ENCODE peak calls at places on chromosomes 3 and 15, in ten cellular contexts. One of them, this sample, is unnamed.

GRCh38 chr3:105473521-105474223 is 107.0 kb downstream of the ALCAM start:
- DNase-seq in stimulated activated CD4-positive, alpha-beta T cell treated with anti-CD3 and anti-CD28 coated beads, Interleukin-4, amount 100 ng/mL, for 48 hours: no peak
- DNase-seq in upper lobe of right lung: no peak
- DNase-seq in esophagus squamous epithelium: no peak
- DNase-seq in AG09319: peak; percentile 24
- DNase-seq in GM12891: no peak
- DNase-seq in fibroblast of gingiva: peak; percentile 55
- DNase-seq in anterior cingulate cortex: no peak
- DNase-seq in NCI-H1105 treated with DMSO at 0.1 percent for 48 hours: no peak
- DNase-seq in NCI-H774: no peak
- DNase-seq in this sample: no peak

GRCh38 chr3:171847133-171847532 is 4.0 kb downstream of the TMEM212 start:
- DNase-seq in NCI-H774: no peak
- DNase-seq in upper lobe of right lung: no peak
- DNase-seq in esophagus squamous epithelium: no peak
- DNase-seq in AG09319: no peak
- DNase-seq in anterior cingulate cortex: no peak
- DNase-seq in stimulated activated CD4-positive, alpha-beta T cell treated with anti-CD3 and anti-CD28 coated beads, Interleukin-4, amount 100 ng/mL, for 48 hours: no peak
- DNase-seq in NCI-H1105 treated with DMSO at 0.1 percent for 48 hours: no peak
- DNase-seq in fibroblast of gingiva: no peak
- DNase-seq in GM12891: no peak
- DNase-seq in this sample: no peak

GRCh38 chr15:99211926-99212325 is 37.5 kb downstream of the TTC23 start:
- DNase-seq in esophagus squamous epithelium: no peak
- DNase-seq in NCI-H774: no peak
- DNase-seq in NCI-H1105 treated with DMSO at 0.1 percent for 48 hours: no peak
- DNase-seq in stimulated activated CD4-positive, alpha-beta T cell treated with anti-CD3 and anti-CD28 coated beads, Interleukin-4, amount 100 ng/mL, for 48 hours: no peak
- DNase-seq in GM12891: no peak
- DNase-seq in fibroblast of gingiva: peak; percentile 63
- DNase-seq in upper lobe of right lung: no peak
- DNase-seq in anterior cingulate cortex: no peak
- DNase-seq in AG09319: no peak
- DNase-seq in this sample: no peak

GRCh38 chr3:115788921-115789470 is 165.7 kb downstream of the GAP43 start:
- DNase-seq in anterior cingulate cortex: no peak
- DNase-seq in upper lobe of right lung: no peak
- DNase-seq in NCI-H1105 treated with DMSO at 0.1 percent for 48 hours: no peak
- DNase-seq in esophagus squamous epithelium: no peak
- DNase-seq in AG09319: peak; percentile 60
- DNase-seq in GM12891: no peak
- DNase-seq in fibroblast of gingiva: peak; percentile 81
- DNase-seq in stimulated activated CD4-positive, alpha-beta T cell treated with anti-CD3 and anti-CD28 coated beads, Interleukin-4, amount 100 ng/mL, for 48 hours: no peak
- DNase-seq in NCI-H774: no peak
- DNase-seq in this sample: no peak

GRCh38 chr3:38646062-38646461 is 3.4 kb downstream of the SCN5A start:
- DNase-seq in fibroblast of gingiva: no peak
- DNase-seq in esophagus squamous epithelium: no peak
- DNase-seq in upper lobe of right lung: no peak
- DNase-seq in GM12891: no peak
- DNase-seq in NCI-H774: no peak
- DNase-seq in NCI-H1105 treated with DMSO at 0.1 percent for 48 hours: no peak
- DNase-seq in anterior cingulate cortex: no peak
- DNase-seq in stimulated activated CD4-positive, alpha-beta T cell treated with anti-CD3 and anti-CD28 coated beads, Interleukin-4, amount 100 ng/mL, for 48 hours: no peak
- DNase-seq in AG09319: no peak
- DNase-seq in this sample: no peak

GRCh38 chr3:58325525-58325992 is 7.1 kb upstream of the PXK start:
- DNase-seq in upper lobe of right lung: no peak
- DNase-seq in NCI-H774: no peak
- DNase-seq in AG09319: no peak
- DNase-seq in stimulated activated CD4-positive, alpha-beta T cell treated with anti-CD3 and anti-CD28 coated beads, Interleukin-4, amount 100 ng/mL, for 48 hours: no peak
- DNase-seq in anterior cingulate cortex: no peak
- DNase-seq in GM12891: no peak
- DNase-seq in NCI-H1105 treated with DMSO at 0.1 percent for 48 hours: no peak
- DNase-seq in esophagus squamous epithelium: no peak
- DNase-seq in fibroblast of gingiva: no peak
- DNase-seq in this sample: no peak

GRCh38 chr3:196198771-196199753 is 12.1 kb downstream of the ZDHHC19 start:
- DNase-seq in fibroblast of gingiva: no peak
- DNase-seq in esophagus squamous epithelium: no peak
- DNase-seq in NCI-H774: peak; percentile 15
- DNase-seq in stimulated activated CD4-positive, alpha-beta T cell treated with anti-CD3 and anti-CD28 coated beads, Interleukin-4, amount 100 ng/mL, for 48 hours: no peak
- DNase-seq in GM12891: no peak
- DNase-seq in NCI-H1105 treated with DMSO at 0.1 percent for 48 hours: no peak
- DNase-seq in anterior cingulate cortex: no peak
- DNase-seq in AG09319: no peak
- DNase-seq in upper lobe of right lung: no peak
- DNase-seq in this sample: no peak

GRCh38 chr3:36701903-36702374 is 62.4 kb downstream of the DCLK3 start:
- DNase-seq in fibroblast of gingiva: peak; percentile 70
- DNase-seq in GM12891: no peak
- DNase-seq in anterior cingulate cortex: no peak
- DNase-seq in AG09319: peak; percentile 35
- DNase-seq in NCI-H1105 treated with DMSO at 0.1 percent for 48 hours: no peak
- DNase-seq in esophagus squamous epithelium: no peak
- DNase-seq in upper lobe of right lung: no peak
- DNase-seq in NCI-H774: no peak
- DNase-seq in stimulated activated CD4-positive, alpha-beta T cell treated with anti-CD3 and anti-CD28 coated beads, Interleukin-4, amount 100 ng/mL, for 48 hours: no peak
- DNase-seq in this sample: no peak

GRCh38 chr3:22960326-22960984 is 242.7 kb upstream of the UBE2E2 start:
- DNase-seq in NCI-H774: peak; percentile 47
- DNase-seq in upper lobe of right lung: no peak
- DNase-seq in fibroblast of gingiva: peak; percentile 6
- DNase-seq in esophagus squamous epithelium: no peak
- DNase-seq in NCI-H1105 treated with DMSO at 0.1 percent for 48 hours: peak; percentile 37
- DNase-seq in anterior cingulate cortex: no peak
- DNase-seq in stimulated activated CD4-positive, alpha-beta T cell treated with anti-CD3 and anti-CD28 coated beads, Interleukin-4, amount 100 ng/mL, for 48 hours: no peak
- DNase-seq in GM12891: no peak
- DNase-seq in AG09319: no peak
- DNase-seq in this sample: peak; percentile 24

GRCh38 chr3:54374214-54374855 is 252.0 kb downstream of the CACNA2D3 start:
- DNase-seq in stimulated activated CD4-positive, alpha-beta T cell treated with anti-CD3 and anti-CD28 coated beads, Interleukin-4, amount 100 ng/mL, for 48 hours: no peak
- DNase-seq in esophagus squamous epithelium: no peak
- DNase-seq in NCI-H774: peak; percentile 7
- DNase-seq in GM12891: peak; percentile 4
- DNase-seq in NCI-H1105 treated with DMSO at 0.1 percent for 48 hours: peak; percentile 2
- DNase-seq in upper lobe of right lung: no peak
- DNase-seq in fibroblast of gingiva: no peak
- DNase-seq in AG09319: no peak
- DNase-seq in anterior cingulate cortex: no peak
- DNase-seq in this sample: no peak

GRCh38 chr15:49855917-49856637 is 235.2 kb downstream of the DTWD1 start:
- DNase-seq in fibroblast of gingiva: peak; percentile 99
- DNase-seq in upper lobe of right lung: no peak
- DNase-seq in stimulated activated CD4-positive, alpha-beta T cell treated with anti-CD3 and anti-CD28 coated beads, Interleukin-4, amount 100 ng/mL, for 48 hours: no peak
- DNase-seq in anterior cingulate cortex: no peak
- DNase-seq in esophagus squamous epithelium: no peak
- DNase-seq in GM12891: no peak
- DNase-seq in NCI-H774: no peak
- DNase-seq in NCI-H1105 treated with DMSO at 0.1 percent for 48 hours: no peak
- DNase-seq in AG09319: peak; percentile 98
- DNase-seq in this sample: no peak

GRCh38 chr15:39851505-39852082 is 68.5 kb downstream of the GPR176 start:
- DNase-seq in anterior cingulate cortex: no peak
- DNase-seq in NCI-H1105 treated with DMSO at 0.1 percent for 48 hours: no peak
- DNase-seq in NCI-H774: no peak
- DNase-seq in stimulated activated CD4-positive, alpha-beta T cell treated with anti-CD3 and anti-CD28 coated beads, Interleukin-4, amount 100 ng/mL, for 48 hours: no peak
- DNase-seq in GM12891: no peak
- DNase-seq in upper lobe of right lung: no peak
- DNase-seq in esophagus squamous epithelium: no peak
- DNase-seq in AG09319: no peak
- DNase-seq in fibroblast of gingiva: no peak
- DNase-seq in this sample: no peak

GRCh38 chr15:95884276-95884675 is 446.2 kb upstream of the NR2F2 start:
- DNase-seq in upper lobe of right lung: no peak
- DNase-seq in NCI-H774: no peak
- DNase-seq in GM12891: no peak
- DNase-seq in AG09319: no peak
- DNase-seq in fibroblast of gingiva: peak; percentile 73
- DNase-seq in stimulated activated CD4-positive, alpha-beta T cell treated with anti-CD3 and anti-CD28 coated beads, Interleukin-4, amount 100 ng/mL, for 48 hours: no peak
- DNase-seq in esophagus squamous epithelium: no peak
- DNase-seq in anterior cingulate cortex: no peak
- DNase-seq in NCI-H1105 treated with DMSO at 0.1 percent for 48 hours: no peak
- DNase-seq in this sample: no peak

GRCh38 chr3:120498947-120499346 is 48.2 kb upstream of the FSTL1 start:
- DNase-seq in NCI-H1105 treated with DMSO at 0.1 percent for 48 hours: no peak
- DNase-seq in GM12891: no peak
- DNase-seq in upper lobe of right lung: no peak
- DNase-seq in stimulated activated CD4-positive, alpha-beta T cell treated with anti-CD3 and anti-CD28 coated beads, Interleukin-4, amount 100 ng/mL, for 48 hours: no peak
- DNase-seq in NCI-H774: no peak
- DNase-seq in AG09319: peak; percentile 92
- DNase-seq in fibroblast of gingiva: peak; percentile 98
- DNase-seq in esophagus squamous epithelium: no peak
- DNase-seq in anterior cingulate cortex: no peak
- DNase-seq in this sample: no peak

This sample was measured in naive B cell.